ENCODE peak calls at places on chromosomes 1 and 21, in six cellular contexts. M, W, Q, Z, S and H are unnamed samples.

GRCh38 chr1:100075773-100076172 is 57.0 kb downstream of the SASS6 start:
- DNase-seq in M (peak), Z (no peak), S (peak), W (no peak), Q (no peak), H (no peak)

GRCh38 chr21:46099476-46099875 is 1.6 kb downstream of the COL6A2 start:
- DNase-seq in Z (no peak), M (peak), W (no peak), S (no peak), Q (no peak), H (no peak)

GRCh38 chr1:27600500-27601175 is 3.3 kb downstream of the AHDC1 start:
- DNase-seq in S (no peak), M (no peak), W (no peak), Z (no peak), Q (no peak), H (peak)

GRCh38 chr1:199463521-199464127 is 563.9 kb upstream of the NR5A2 start:
- DNase-seq in M (peak), Z (peak), Q (no peak), S (peak), W (peak), H (peak)

GRCh38 chr1:181142096-181143043 is 53.9 kb downstream of the IER5 start:
- DNase-seq in S (peak), M (peak), W (peak), Z (peak), Q (peak), H (peak)

GRCh38 chr1:218351617-218352438 is 6.7 kb downstream of the TGFB2 start:
- DNase-seq in Q (no peak), M (peak), W (no peak), Z (no peak), S (peak), H (peak)

GRCh38 chr1:200866521-200866920 is 6.3 kb upstream of the GPR25 start:
- DNase-seq in Q (no peak), M (peak), W (no peak), Z (no peak), S (peak), H (no peak)

GRCh38 chr21:25307489-25307888 is 299.8 kb downstream of the MRPL39 start:
- DNase-seq in S (no peak), M (peak), Q (no peak), Z (no peak), W (no peak), H (no peak)

GRCh38 chr1:55636691-55637090 is 421.5 kb upstream of the USP24 start:
- DNase-seq in Q (no peak), Z (no peak), S (no peak), M (peak), W (no peak), H (no peak)

GRCh38 chr1:241157435-241157834 is 199.6 kb downstream of the RGS7 start:
- DNase-seq in S (no peak), Z (no peak), M (no peak), Q (no peak), W (no peak), H (no peak)